ENCODE peak calls at places on chromosomes 6 and 20, in four cellular contexts. One of them, this sample, is unnamed.

GRCh38 chr6:96089173-96089572 is 73.4 kb downstream of the FUT9 start:
- DNase-seq in adrenal gland: no peak
- DNase-seq in prostate gland: no peak
- DNase-seq in tibial nerve: no peak
- DNase-seq in this sample: no peak

GRCh38 chr20:51014797-51015722 is 7.8 kb downstream of the KCNG1 start:
- DNase-seq in prostate gland: peak; percentile 38
- DNase-seq in tibial nerve: no peak
- DNase-seq in adrenal gland: peak; percentile 29
- DNase-seq in this sample: no peak

GRCh38 chr6:166253277-166254229 is 54.6 kb downstream of the PRR18 start:
- DNase-seq in prostate gland: no peak
- DNase-seq in adrenal gland: no peak
- DNase-seq in tibial nerve: no peak
- DNase-seq in this sample: peak; percentile 44

GRCh38 chr6:12635375-12635774 is 81.2 kb upstream of the PHACTR1 start:
- DNase-seq in adrenal gland: no peak
- DNase-seq in prostate gland: no peak
- DNase-seq in tibial nerve: no peak
- DNase-seq in this sample: no peak

GRCh38 chr6:5645275-5645674 is 361.4 kb downstream of the NRN1 start:
- DNase-seq in tibial nerve: no peak
- DNase-seq in prostate gland: no peak
- DNase-seq in adrenal gland: no peak
- DNase-seq in this sample: no peak

GRCh38 chr6:144443157-144443556 is 158.0 kb downstream of the UTRN start:
- DNase-seq in adrenal gland: no peak
- DNase-seq in tibial nerve: no peak
- DNase-seq in prostate gland: no peak
- DNase-seq in this sample: no peak

GRCh38 chr6:30107756-30108155 is 5.1 kb downstream of the TRIM31 start:
- DNase-seq in adrenal gland: no peak
- DNase-seq in prostate gland: no peak
- DNase-seq in tibial nerve: no peak
- DNase-seq in this sample: no peak

GRCh38 chr20:44167736-44168135 is 19.3 kb downstream of the JPH2 start:
- DNase-seq in tibial nerve: no peak
- DNase-seq in adrenal gland: no peak
- DNase-seq in prostate gland: no peak
- DNase-seq in this sample: no peak

GRCh38 chr6:151142676-151143075 is 97.1 kb upstream of the AKAP12 start:
- DNase-seq in prostate gland: no peak
- DNase-seq in adrenal gland: no peak
- DNase-seq in tibial nerve: no peak
- DNase-seq in this sample: no peak

GRCh38 chr6:168035098-168035660 is 37.7 kb downstream of the KIF25 start:
- DNase-seq in adrenal gland: peak; percentile 56
- DNase-seq in prostate gland: peak; percentile 24
- DNase-seq in tibial nerve: no peak
- DNase-seq in this sample: peak; percentile 78

GRCh38 chr20:55415567-55416142 is 589.7 kb downstream of the CBLN4 start:
- DNase-seq in adrenal gland: no peak
- DNase-seq in prostate gland: no peak
- DNase-seq in tibial nerve: no peak
- DNase-seq in this sample: no peak

GRCh38 chr20:10667077-10667401 is 6.8 kb downstream of the JAG1 start:
- DNase-seq in adrenal gland: no peak
- DNase-seq in prostate gland: peak; percentile 74
- DNase-seq in tibial nerve: no peak
- DNase-seq in this sample: no peak

GRCh38 chr6:136582702-136583471 is 32.7 kb upstream of the MAP7 start:
- DNase-seq in adrenal gland: no peak
- DNase-seq in prostate gland: no peak
- DNase-seq in tibial nerve: no peak
- DNase-seq in this sample: no peak

GRCh38 chr6:70037445-70037844 is 171.1 kb downstream of the COL19A1 start:
- DNase-seq in prostate gland: no peak
- DNase-seq in tibial nerve: no peak
- DNase-seq in adrenal gland: no peak
- DNase-seq in this sample: no peak

GRCh38 chr6:106098383-106099234 is 12.5 kb downstream of the PRDM1 start:
- DNase-seq in prostate gland: no peak
- DNase-seq in adrenal gland: no peak
- DNase-seq in tibial nerve: no peak
- DNase-seq in this sample: no peak

GRCh38 chr20:62088258-62089127 is 22.8 kb upstream of the TAF4 start:
- DNase-seq in tibial nerve: no peak
- DNase-seq in adrenal gland: no peak
- DNase-seq in prostate gland: no peak
- DNase-seq in this sample: no peak

GRCh38 chr6:35181313-35181932 is 32.3 kb upstream of the SCUBE3 start:
- DNase-seq in tibial nerve: peak; percentile 46
- DNase-seq in prostate gland: no peak
- DNase-seq in adrenal gland: peak; percentile 38
- DNase-seq in this sample: no peak

GRCh38 chr6:133277895-133278545 is 36.9 kb downstream of the EYA4 start:
- DNase-seq in prostate gland: no peak
- DNase-seq in adrenal gland: no peak
- DNase-seq in tibial nerve: no peak
- DNase-seq in this sample: no peak

GRCh38 chr6:34056301-34056700 is 89.6 kb downstream of the GRM4 start:
- DNase-seq in tibial nerve: peak; percentile 50
- DNase-seq in adrenal gland: peak; percentile 19
- DNase-seq in prostate gland: peak; percentile 7
- DNase-seq in this sample: peak; percentile 71

GRCh38 chr6:142945446-142946180 is 637 bp upstream of the HIVEP2 start:
- DNase-seq in adrenal gland: peak; percentile 72
- DNase-seq in prostate gland: peak; percentile 20
- DNase-seq in tibial nerve: no peak
- DNase-seq in this sample: no peak

GRCh38 chr6:6803180-6803978 is 214.9 kb downstream of the LY86 start:
- DNase-seq in prostate gland: peak; percentile 28
- DNase-seq in adrenal gland: no peak
- DNase-seq in tibial nerve: no peak
- DNase-seq in this sample: no peak

GRCh38 chr6:125414507-125414906 is 112.7 kb upstream of the HDDC2 start:
- DNase-seq in adrenal gland: no peak
- DNase-seq in tibial nerve: no peak
- DNase-seq in prostate gland: no peak
- DNase-seq in this sample: no peak

GRCh38 chr20:35134472-35134871 is 12.7 kb downstream of the EDEM2 start:
- DNase-seq in tibial nerve: peak; percentile 53
- DNase-seq in prostate gland: no peak
- DNase-seq in adrenal gland: peak; percentile 85
- DNase-seq in this sample: peak; percentile 36

GRCh38 chr6:158002951-158003853 is 21.5 kb downstream of the SYNJ2 start:
- DNase-seq in tibial nerve: peak; percentile 66
- DNase-seq in adrenal gland: no peak
- DNase-seq in prostate gland: no peak
- DNase-seq in this sample: peak; percentile 60

GRCh38 chr6:139779988-139780774 is 405.7 kb upstream of the CITED2 start:
- DNase-seq in adrenal gland: no peak
- DNase-seq in prostate gland: no peak
- DNase-seq in tibial nerve: no peak
- DNase-seq in this sample: no peak

GRCh38 chr20:23092861-23093543 is 6.9 kb upstream of the CD93 start:
- DNase-seq in prostate gland: no peak
- DNase-seq in adrenal gland: no peak
- DNase-seq in tibial nerve: no peak
- DNase-seq in this sample: no peak

GRCh38 chr6:110708295-110708965 is 106.8 kb downstream of the CDK19 start:
- DNase-seq in prostate gland: no peak
- DNase-seq in tibial nerve: no peak
- DNase-seq in adrenal gland: no peak
- DNase-seq in this sample: no peak

GRCh38 chr6:39029156-39030011 is 19.2 kb upstream of the GLP1R start:
- DNase-seq in adrenal gland: peak; percentile 15
- DNase-seq in tibial nerve: no peak
- DNase-seq in prostate gland: no peak
- DNase-seq in this sample: no peak

GRCh38 chr6:22271044-22271443 is 25.8 kb downstream of the PRL start:
- DNase-seq in prostate gland: no peak
- DNase-seq in adrenal gland: no peak
- DNase-seq in tibial nerve: no peak
- DNase-seq in this sample: no peak
- H3K27ac ChIP-seq in prostate gland: no peak overlapping the region
- H3K27ac ChIP-seq in adrenal gland: no peak overlapping the region
- H3K27ac ChIP-seq in tibial nerve: no peak overlapping the region
- H3K27ac ChIP-seq in this sample: no peak overlapping the region

DNA sequence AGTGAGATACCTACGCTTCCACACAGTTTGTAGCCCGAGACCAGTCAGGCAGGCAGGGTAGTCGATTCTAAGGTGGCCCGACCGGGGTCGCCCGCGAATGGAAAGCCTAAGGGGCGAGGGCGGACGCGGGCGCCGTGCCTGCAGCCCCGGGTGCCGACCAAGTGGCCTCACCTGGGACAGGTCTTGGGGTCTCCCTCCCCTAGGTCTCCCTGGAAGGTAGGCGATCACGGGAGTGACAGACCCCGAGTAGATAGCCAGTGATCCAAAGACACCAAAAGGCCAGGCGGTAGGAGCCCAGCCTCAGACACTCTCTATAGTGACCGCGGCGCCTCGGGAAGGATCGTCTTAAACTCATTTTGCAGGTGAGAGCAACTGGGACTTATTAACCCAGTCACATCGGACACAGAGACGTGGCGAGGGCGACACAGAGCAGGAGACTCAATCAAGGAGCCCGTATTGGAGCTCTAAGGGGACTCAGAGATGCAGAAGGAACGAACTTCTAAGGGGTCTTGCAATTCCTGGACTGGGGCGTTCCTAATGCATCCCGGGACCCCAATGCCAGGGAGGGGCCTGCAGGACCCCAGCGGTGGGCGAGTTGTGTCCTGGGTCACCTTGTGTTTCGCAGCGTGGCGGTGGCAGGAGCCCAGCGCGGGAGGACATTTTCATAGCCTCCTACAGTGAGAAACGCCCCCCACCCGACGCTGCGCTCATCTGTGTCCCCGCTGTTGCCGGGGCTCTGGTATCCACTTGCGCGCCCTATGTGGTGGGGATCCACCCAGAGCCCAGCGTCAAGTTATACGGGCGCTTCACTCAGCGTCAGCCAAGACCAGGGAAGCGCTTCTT is 2.1 kb upstream of the VSX1 start:
- DNase-seq in tibial nerve: no peak
- DNase-seq in adrenal gland: no peak
- DNase-seq in prostate gland: no peak
- DNase-seq in this sample: no peak
- H3K27me3 ChIP-seq in tibial nerve: no peaks in the 10 kb centered on the region
- H3K27me3 ChIP-seq in adrenal gland: peaks cover 75% of the 10 kb centered on the region
- H3K27me3 ChIP-seq in prostate gland: peaks cover 43% of the 10 kb centered on the region
- H3K27me3 ChIP-seq in this sample: peaks cover 100% of the 10 kb centered on the region

DNA sequence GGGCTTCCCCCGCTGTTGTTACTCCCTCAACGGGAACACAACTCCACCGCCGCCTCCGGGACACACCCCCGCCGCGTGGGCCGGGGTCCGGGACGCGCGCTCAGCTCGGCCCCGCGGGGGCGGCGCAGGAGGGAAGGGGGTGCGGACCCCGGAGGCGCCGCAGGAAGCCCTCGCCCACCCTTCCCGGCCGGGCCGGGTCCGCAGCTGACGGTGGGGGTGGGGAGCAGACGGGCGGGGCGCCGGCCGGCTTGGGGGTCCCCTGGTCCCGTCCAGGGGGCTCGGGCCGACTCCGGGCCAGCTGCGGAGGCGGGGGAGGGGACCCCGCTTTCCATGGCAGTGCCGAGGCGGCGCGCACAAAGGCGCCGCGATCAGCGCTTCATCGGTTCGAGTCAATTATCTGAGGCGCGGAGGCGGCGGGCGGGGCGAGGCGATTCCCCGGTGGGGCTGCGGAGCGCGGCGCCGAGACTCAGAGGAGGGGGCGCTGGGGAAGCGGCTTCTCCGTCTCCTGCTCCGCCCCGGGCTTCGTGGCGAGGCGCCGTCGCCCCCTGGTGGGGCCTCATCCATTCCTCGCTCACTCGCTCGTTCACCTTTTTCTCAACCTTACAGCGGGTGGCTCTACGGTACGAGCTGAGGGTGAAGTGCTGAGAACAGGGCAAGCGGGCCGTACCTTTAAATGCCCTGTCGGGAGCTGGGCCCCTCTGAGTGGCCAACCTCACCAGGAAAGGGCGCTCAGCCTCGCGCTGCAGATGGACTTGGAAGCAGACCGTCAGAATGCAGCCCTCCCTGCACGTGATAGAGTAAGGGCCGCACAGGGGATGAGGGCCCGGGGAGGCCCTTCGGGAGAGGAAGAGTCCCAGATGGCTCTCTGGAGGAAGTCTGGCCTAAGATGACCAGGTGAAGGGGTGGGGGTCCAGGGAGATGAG is 40.0 kb downstream of the SLC52A3 start:
- DNase-seq in tibial nerve: no peak
- DNase-seq in prostate gland: peak; percentile 52
- DNase-seq in adrenal gland: peak; percentile 42
- DNase-seq in this sample: peak; percentile 59
- H3K4me3 ChIP-seq in tibial nerve: no peak overlapping the region
- H3K4me3 ChIP-seq in prostate gland: peak overlapping the region; percentile 40
- H3K4me3 ChIP-seq in adrenal gland: no peak overlapping the region
- H3K4me3 ChIP-seq in this sample: peak overlapping the region; percentile 74

GRCh38 chr20:64044484-64045247 is 4.8 kb downstream of the SOX18 start:
- DNase-seq in tibial nerve: no peak
- DNase-seq in adrenal gland: no peak
- DNase-seq in prostate gland: no peak
- DNase-seq in this sample: no peak
- H3K27ac ChIP-seq in tibial nerve: no peak overlapping the region
- H3K27ac ChIP-seq in adrenal gland: no peak overlapping the region
- H3K27ac ChIP-seq in prostate gland: no peak overlapping the region
- H3K27ac ChIP-seq in this sample: peak overlapping the region; percentile 95

GRCh38 chr6:41424370-41425058 is 89.1 kb downstream of the NCR2 start:
- DNase-seq in adrenal gland: peak; percentile 75
- DNase-seq in prostate gland: peak; percentile 84
- DNase-seq in tibial nerve: peak; percentile 99
- DNase-seq in this sample: peak; percentile 79
- H3K27me3 ChIP-seq in adrenal gland: peaks cover 25% of the 10 kb centered on the region
- H3K27me3 ChIP-seq in prostate gland: no peaks in the 10 kb centered on the region
- H3K27me3 ChIP-seq in tibial nerve: no peaks in the 10 kb centered on the region
- H3K27me3 ChIP-seq in this sample: peaks cover 53% of the 10 kb centered on the region

GRCh38 chr6:37514840-37515239 is 15.1 kb upstream of the CCDC167 start:
- DNase-seq in tibial nerve: no peak
- DNase-seq in prostate gland: no peak
- DNase-seq in adrenal gland: no peak
- DNase-seq in this sample: no peak

GRCh38 chr6:37516076-37516919 is 16.6 kb upstream of the CCDC167 start:
- DNase-seq in prostate gland: peak; percentile 79
- DNase-seq in adrenal gland: peak; percentile 62
- DNase-seq in tibial nerve: peak; percentile 8
- DNase-seq in this sample: peak; percentile 31

GRCh38 chr6:37516920-37517405 is 17.3 kb upstream of the CCDC167 start:
- DNase-seq in tibial nerve: no peak
- DNase-seq in adrenal gland: no peak
- DNase-seq in prostate gland: no peak
- DNase-seq in this sample: no peak

GRCh38 chr6:37514377-37514776 is 14.7 kb upstream of the CCDC167 start:
- DNase-seq in prostate gland: no peak
- DNase-seq in adrenal gland: no peak
- DNase-seq in tibial nerve: no peak
- DNase-seq in this sample: no peak

DNA sequence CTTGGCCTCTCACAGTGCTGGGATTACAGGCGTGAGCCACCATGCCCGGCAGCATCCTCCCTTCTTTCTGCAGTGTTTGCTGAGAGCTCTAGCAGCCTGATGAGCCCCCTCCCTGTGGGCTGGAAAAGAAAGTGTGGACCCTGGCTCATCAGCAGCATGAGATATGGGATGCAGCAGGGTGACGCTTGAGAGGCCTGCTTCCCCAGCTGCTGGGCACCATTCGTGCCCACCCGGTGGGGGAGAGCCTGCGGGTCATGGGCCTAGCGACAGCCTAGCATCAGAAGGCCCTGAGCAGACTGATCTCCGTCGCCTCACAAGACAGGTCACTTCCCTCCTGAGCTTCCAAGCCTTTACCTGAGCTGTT is 16.0 kb upstream of the CCDC167 start:
- DNase-seq in tibial nerve: no peak
- DNase-seq in adrenal gland: no peak
- DNase-seq in prostate gland: no peak
- DNase-seq in this sample: no peak
- H3K4me3 ChIP-seq in tibial nerve: no peak overlapping the region
- H3K4me3 ChIP-seq in adrenal gland: no peak overlapping the region
- H3K4me3 ChIP-seq in prostate gland: no peak overlapping the region
- H3K4me3 ChIP-seq in this sample: no peak overlapping the region